ENCODE peak calls at places on chromosomes 5 and 9, in seven cellular contexts. One of them, this sample, is unnamed. For H3K4me1, the result is how much of the 10 kb centered on the place peaks cover.

GRCh38 chr9:88660611-88661010 is 125.6 kb downstream of the NXNL2 start:
- DNase-seq in HCT116: peak
- DNase-seq in sigmoid colon: no peak
- DNase-seq in GM23338: peak
- DNase-seq in Panc1: no peak
- DNase-seq in HepG2: peak
- DNase-seq in SK-N-SH: no peak
- DNase-seq in this sample: no peak

GRCh38 chr9:78298046-78298511 is 1.2 kb downstream of the PSAT1 start:
- DNase-seq in HCT116: no peak
- DNase-seq in sigmoid colon: no peak
- DNase-seq in GM23338: peak
- DNase-seq in Panc1: no peak
- DNase-seq in HepG2: peak
- DNase-seq in SK-N-SH: peak
- DNase-seq in this sample: no peak

GRCh38 chr9:127181315-127181580 is 58.8 kb upstream of the ANGPTL2 start:
- DNase-seq in HCT116: no peak
- DNase-seq in sigmoid colon: peak
- DNase-seq in GM23338: no peak
- DNase-seq in Panc1: no peak
- DNase-seq in HepG2: no peak
- DNase-seq in SK-N-SH: no peak
- DNase-seq in this sample: peak

GRCh38 chr5:58810086-58810485 is 227.2 kb downstream of the RAB3C start:
- DNase-seq in HCT116: no peak
- DNase-seq in sigmoid colon: no peak
- DNase-seq in GM23338: no peak
- DNase-seq in Panc1: no peak
- DNase-seq in HepG2: no peak
- DNase-seq in SK-N-SH: no peak
- DNase-seq in this sample: no peak

GRCh38 chr5:53035868-53036381 is 46.8 kb downstream of the ITGA2 start:
- DNase-seq in HCT116: no peak
- DNase-seq in sigmoid colon: no peak
- DNase-seq in GM23338: peak
- DNase-seq in Panc1: no peak
- DNase-seq in HepG2: no peak
- DNase-seq in SK-N-SH: no peak
- DNase-seq in this sample: no peak

GRCh38 chr9:88826651-88827245 is 164.5 kb upstream of the S1PR3 start:
- DNase-seq in HCT116: no peak
- DNase-seq in sigmoid colon: no peak
- DNase-seq in GM23338: no peak
- DNase-seq in Panc1: no peak
- DNase-seq in HepG2: no peak
- DNase-seq in SK-N-SH: no peak
- DNase-seq in this sample: no peak

GRCh38 chr9:129697956-129698757 is 32.7 kb downstream of the PRRX2 start:
- DNase-seq in HCT116: no peak
- DNase-seq in sigmoid colon: peak
- DNase-seq in GM23338: peak
- DNase-seq in Panc1: no peak
- DNase-seq in HepG2: no peak
- DNase-seq in SK-N-SH: peak
- DNase-seq in this sample: no peak

GRCh38 chr5:135221696-135222095 is 177.3 kb downstream of the MACROH2A1 start:
- DNase-seq in HCT116: no peak
- DNase-seq in sigmoid colon: no peak
- DNase-seq in GM23338: no peak
- DNase-seq in Panc1: no peak
- DNase-seq in HepG2: no peak
- DNase-seq in SK-N-SH: no peak
- DNase-seq in this sample: no peak

GRCh38 chr5:173643964-173644363 is 27.5 kb upstream of the BOD1 start:
- DNase-seq in HCT116: no peak
- DNase-seq in sigmoid colon: no peak
- DNase-seq in GM23338: peak
- DNase-seq in Panc1: no peak
- DNase-seq in HepG2: no peak
- DNase-seq in SK-N-SH: peak
- DNase-seq in this sample: no peak

GRCh38 chr5:96838483-96839395 is 31.0 kb upstream of the ERAP1 start:
- DNase-seq in HCT116: no peak
- DNase-seq in sigmoid colon: no peak
- DNase-seq in GM23338: no peak
- DNase-seq in Panc1: no peak
- DNase-seq in HepG2: no peak
- DNase-seq in SK-N-SH: no peak
- DNase-seq in this sample: no peak

GRCh38 chr5:132431682-132432081 is 58.9 kb downstream of the IRF1 start:
- DNase-seq in HCT116: no peak
- DNase-seq in sigmoid colon: no peak
- DNase-seq in GM23338: no peak
- DNase-seq in Panc1: no peak
- DNase-seq in HepG2: no peak
- DNase-seq in SK-N-SH: no peak
- DNase-seq in this sample: no peak

GRCh38 chr9:105148328-105149006 is 96.0 kb upstream of the SLC44A1 start:
- DNase-seq in HCT116: no peak
- DNase-seq in sigmoid colon: no peak
- DNase-seq in GM23338: peak
- DNase-seq in Panc1: no peak
- DNase-seq in HepG2: no peak
- DNase-seq in SK-N-SH: no peak
- DNase-seq in this sample: no peak

GRCh38 chr9:131733601-131734061 is 6.2 kb downstream of the RAPGEF1 start:
- DNase-seq in HCT116: no peak
- DNase-seq in sigmoid colon: no peak
- DNase-seq in GM23338: peak
- DNase-seq in Panc1: no peak
- DNase-seq in HepG2: no peak
- DNase-seq in SK-N-SH: peak
- DNase-seq in this sample: no peak

GRCh38 chr5:95403996-95404395 is 12.8 kb downstream of the FAM81B start:
- DNase-seq in HCT116: no peak
- DNase-seq in sigmoid colon: no peak
- DNase-seq in GM23338: no peak
- DNase-seq in Panc1: no peak
- DNase-seq in HepG2: no peak
- DNase-seq in SK-N-SH: no peak
- DNase-seq in this sample: no peak

GRCh38 chr9:113875917-113876805 is at the start of gene ZNF618:
- DNase-seq in HCT116: no peak
- DNase-seq in sigmoid colon: no peak
- DNase-seq in GM23338: peak
- DNase-seq in Panc1: no peak
- DNase-seq in HepG2: no peak
- DNase-seq in SK-N-SH: peak
- DNase-seq in this sample: no peak

GRCh38 chr5:10601246-10602030 is 37.6 kb downstream of the ANKRD33B start:
- DNase-seq in HCT116: peak
- DNase-seq in sigmoid colon: peak
- DNase-seq in GM23338: no peak
- DNase-seq in Panc1: no peak
- DNase-seq in HepG2: peak
- DNase-seq in SK-N-SH: peak
- DNase-seq in this sample: peak

DNA sequence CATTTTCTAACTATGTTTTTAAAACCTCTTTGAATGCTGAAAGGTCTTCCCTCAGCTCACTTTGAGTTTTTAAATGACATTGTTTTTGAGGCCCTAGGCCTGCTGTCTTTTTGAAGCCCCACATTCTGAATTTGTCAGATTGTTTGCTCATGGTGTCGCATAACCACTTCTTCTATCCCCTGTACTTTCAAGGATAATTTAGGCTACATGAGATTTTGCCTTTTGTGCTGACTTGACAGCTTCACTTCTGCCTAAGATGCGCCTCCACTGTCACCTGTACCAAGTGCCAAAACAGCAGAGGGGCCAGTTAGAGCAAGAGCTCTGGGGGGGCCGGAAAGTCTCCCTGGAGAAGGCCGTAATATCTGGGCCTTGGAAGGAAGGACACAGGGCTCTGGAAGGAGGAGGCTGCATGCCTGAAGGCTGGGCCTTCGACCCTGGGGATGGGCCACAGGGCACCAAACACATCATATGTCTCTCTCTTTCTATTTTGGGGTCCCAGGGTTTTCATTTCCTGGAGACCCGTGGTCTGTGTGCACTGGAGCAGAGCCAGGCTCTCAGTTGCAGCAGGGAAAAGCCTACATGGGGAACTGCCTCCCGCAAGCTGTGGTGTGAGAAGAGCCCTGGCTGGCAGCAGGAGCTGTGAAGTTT is 49.1 kb downstream of the NDST1 start:
- DNase-seq in HCT116: no peak
- DNase-seq in sigmoid colon: peak
- DNase-seq in GM23338: no peak
- DNase-seq in Panc1: no peak
- DNase-seq in HepG2: no peak
- DNase-seq in SK-N-SH: no peak
- DNase-seq in this sample: no peak
- TF ChIP-seq POLR2AphosphoS5 in HCT116: no peak
- TF ChIP-seq POLR2AphosphoS5 in sigmoid colon: no peak
- TF ChIP-seq POLR2AphosphoS5 in GM23338: no peak
- TF ChIP-seq POLR2AphosphoS5 in Panc1: no peak
- TF ChIP-seq POLR2AphosphoS5 in HepG2: no peak
- TF ChIP-seq POLR2AphosphoS5 in SK-N-SH: no peak
- TF ChIP-seq POLR2AphosphoS5 in this sample: no peak

GRCh38 chr5:172492991-172493390 is 38.7 kb upstream of the SH3PXD2B start:
- DNase-seq in HCT116: no peak
- DNase-seq in sigmoid colon: peak
- DNase-seq in GM23338: no peak
- DNase-seq in Panc1: no peak
- DNase-seq in HepG2: no peak
- DNase-seq in SK-N-SH: no peak
- DNase-seq in this sample: no peak

GRCh38 chr5:172496671-172497371 is 42.5 kb upstream of the SH3PXD2B start:
- DNase-seq in HCT116: no peak
- DNase-seq in sigmoid colon: peak
- DNase-seq in GM23338: no peak
- DNase-seq in Panc1: no peak
- DNase-seq in HepG2: no peak
- DNase-seq in SK-N-SH: peak
- DNase-seq in this sample: no peak

GRCh38 chr5:172493906-172494305 is 39.6 kb upstream of the SH3PXD2B start:
- DNase-seq in HCT116: no peak
- DNase-seq in sigmoid colon: peak
- DNase-seq in GM23338: no peak
- DNase-seq in Panc1: no peak
- DNase-seq in HepG2: no peak
- DNase-seq in SK-N-SH: no peak
- DNase-seq in this sample: no peak

GRCh38 chr5:172492097-172492840 is 37.9 kb upstream of the SH3PXD2B start:
- DNase-seq in HCT116: no peak
- DNase-seq in sigmoid colon: no peak
- DNase-seq in GM23338: no peak
- DNase-seq in Panc1: no peak
- DNase-seq in HepG2: no peak
- DNase-seq in SK-N-SH: no peak
- DNase-seq in this sample: no peak

GRCh38 chr5:172494630-172495505 is 40.5 kb upstream of the SH3PXD2B start:
- DNase-seq in HCT116: no peak
- DNase-seq in sigmoid colon: peak
- DNase-seq in GM23338: no peak
- DNase-seq in Panc1: no peak
- DNase-seq in HepG2: no peak
- DNase-seq in SK-N-SH: no peak
- DNase-seq in this sample: no peak
- H3K4me3 ChIP-seq in HCT116: no peak
- H3K4me3 ChIP-seq in sigmoid colon: no peak
- H3K4me3 ChIP-seq in GM23338: no peak
- H3K4me3 ChIP-seq in Panc1: no peak
- H3K4me3 ChIP-seq in HepG2: no peak
- H3K4me3 ChIP-seq in SK-N-SH: no peak
- H3K4me3 ChIP-seq in this sample: no peak

DNA sequence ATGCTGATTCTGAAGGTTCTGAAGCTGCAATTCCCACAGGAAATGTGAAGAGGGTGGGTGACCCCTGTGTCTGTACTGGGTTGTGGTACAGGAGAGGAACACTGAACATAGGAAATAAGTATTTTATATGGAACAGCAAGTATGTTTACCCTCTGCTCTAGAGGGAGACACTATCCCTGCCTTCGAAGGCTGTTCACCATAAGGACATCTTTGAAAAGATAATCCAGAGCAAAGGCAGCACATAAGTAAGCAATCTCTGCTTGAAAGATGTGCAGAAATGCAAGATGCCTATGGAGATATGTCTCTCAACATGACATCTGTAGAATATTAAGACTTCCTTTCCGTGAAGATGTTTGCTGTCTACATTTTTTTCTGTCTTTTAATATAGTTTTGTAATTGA is 184.4 kb upstream of the EFNA5 start:
- DNase-seq in HCT116: no peak
- DNase-seq in sigmoid colon: no peak
- DNase-seq in GM23338: no peak
- DNase-seq in Panc1: no peak
- DNase-seq in HepG2: no peak
- DNase-seq in SK-N-SH: no peak
- DNase-seq in this sample: no peak
- H3K4me1 ChIP-seq in HCT116: under half
- H3K4me1 ChIP-seq in sigmoid colon: under half
- H3K4me1 ChIP-seq in GM23338: under half
- H3K4me1 ChIP-seq in Panc1: under half
- H3K4me1 ChIP-seq in HepG2: under half
- H3K4me1 ChIP-seq in SK-N-SH: under half
- H3K4me1 ChIP-seq in this sample: under half

DNA sequence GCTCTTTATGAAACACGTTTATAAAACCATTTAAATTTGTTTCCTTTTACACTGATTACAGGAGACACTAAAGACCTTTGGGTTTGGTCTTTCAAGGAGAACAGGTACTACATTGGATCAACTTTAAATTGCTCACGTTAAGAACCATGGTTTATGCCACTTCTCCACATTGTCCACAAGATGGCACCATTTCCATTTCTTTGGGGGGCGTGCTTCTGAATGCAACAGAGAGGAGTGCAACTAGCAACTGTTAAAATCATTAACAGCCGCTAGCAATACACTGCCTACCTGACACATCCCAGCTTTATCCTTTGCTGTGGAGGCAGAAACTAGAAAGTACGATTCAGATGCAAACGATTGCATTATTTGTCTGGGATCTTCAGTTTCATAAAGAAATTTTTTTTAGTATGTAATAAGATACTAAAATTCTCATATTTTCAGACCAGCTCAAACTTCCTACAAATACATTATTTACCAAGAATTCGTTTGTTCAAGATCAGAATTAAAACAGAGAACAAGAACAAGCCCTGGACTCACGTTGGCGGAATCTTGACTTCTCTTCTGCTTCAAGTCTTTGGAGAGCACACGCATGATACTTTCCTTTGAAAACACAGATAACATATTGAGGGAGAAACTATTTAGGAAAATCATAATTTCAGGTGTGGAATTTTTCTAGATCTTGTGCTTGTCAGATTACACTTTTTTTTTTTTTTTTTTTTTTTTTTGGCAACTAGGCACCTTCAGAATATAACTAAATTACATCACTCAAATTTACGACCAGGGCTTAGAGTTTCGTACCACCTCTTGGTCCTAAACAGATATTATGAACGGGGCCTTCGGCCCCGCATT is 702 bp downstream of the CDC20B start:
- DNase-seq in HCT116: peak
- DNase-seq in sigmoid colon: peak
- DNase-seq in GM23338: peak
- DNase-seq in Panc1: peak
- DNase-seq in HepG2: peak
- DNase-seq in SK-N-SH: peak
- DNase-seq in this sample: no peak
- TF ChIP-seq POLR2AphosphoS5 in HCT116: no peak
- TF ChIP-seq POLR2AphosphoS5 in sigmoid colon: no peak
- TF ChIP-seq POLR2AphosphoS5 in GM23338: no peak
- TF ChIP-seq POLR2AphosphoS5 in Panc1: no peak
- TF ChIP-seq POLR2AphosphoS5 in HepG2: no peak
- TF ChIP-seq POLR2AphosphoS5 in SK-N-SH: no peak
- TF ChIP-seq POLR2AphosphoS5 in this sample: no peak